ENCODE peak calls at places on chromosomes 16 and 17, in six cellular contexts. W is SK-N-SH, C is H1, N is WTC11, Y is A549, B is GM12878. E is an unnamed sample.

GRCh38 chr16:10597184-10597583 is 16.8 kb upstream of the EMP2 start:
- DNase-seq in W (no peak), C (no peak), N (no peak), Y (no peak), B (no peak), E (no peak)

GRCh38 chr16:31107465-31107867 is 720 bp upstream of the BCKDK start:
- DNase-seq in W (no peak), C (no peak), N (no peak), Y (no peak), B (peak), E (no peak)

GRCh38 chr17:29663155-29663554 is 40.4 kb upstream of the CORO6 start:
- DNase-seq in W (no peak), C (no peak), N (no peak), Y (no peak), B (no peak), E (peak)

GRCh38 chr17:7977039-7977438 is 25.4 kb upstream of the GUCY2D start:
- DNase-seq in W (no peak), C (no peak), N (no peak), Y (no peak), B (no peak), E (no peak)

GRCh38 chr17:34163681-34164080 is 91.4 kb upstream of the CCL2 start:
- DNase-seq in W (peak), C (no peak), N (peak), Y (peak), B (no peak), E (peak)

GRCh38 chr16:77437859-77438258 is 3.0 kb upstream of the ADAMTS18 start:
- DNase-seq in W (no peak), C (no peak), N (no peak), Y (no peak), B (no peak), E (no peak)

GRCh38 chr16:73170587-73170986 is 122.7 kb upstream of the ZFHX3 start:
- DNase-seq in W (peak), C (no peak), N (no peak), Y (no peak), B (no peak), E (no peak)

GRCh38 chr17:78676415-78677302 is 99.5 kb upstream of the DNAH17 start:
- DNase-seq in W (no peak), C (no peak), N (no peak), Y (no peak), B (no peak), E (no peak)

GRCh38 chr17:51152766-51153209 is 571 bp upstream of the NME1 start:
- DNase-seq in W (peak), C (no peak), N (no peak), Y (peak), B (no peak), E (peak)

GRCh38 chr16:2054543-2055245 is 6.9 kb downstream of the TSC2 start:
- DNase-seq in W (no peak), C (no peak), N (no peak), Y (no peak), B (no peak), E (no peak)

GRCh38 chr17:66468241-66469087 is 166.1 kb downstream of the PRKCA start:
- DNase-seq in W (no peak), C (no peak), N (no peak), Y (no peak), B (peak), E (peak)

GRCh38 chr17:70327723-70328122 is 158.4 kb downstream of the KCNJ2 start:
- DNase-seq in W (no peak), C (no peak), N (no peak), Y (no peak), B (no peak), E (no peak)

GRCh38 chr16:66324785-66325184 is 41.7 kb upstream of the CDH5 start:
- DNase-seq in W (peak), C (peak), N (peak), Y (peak), B (no peak), E (no peak)

GRCh38 chr17:14672830-14673229 is 371.9 kb downstream of the HS3ST3B1 start:
- DNase-seq in W (no peak), C (no peak), N (peak), Y (no peak), B (no peak), E (peak)

GRCh38 chr16:12211870-12212690 is 235.5 kb downstream of the SNX29 start:
- DNase-seq in W (no peak), C (no peak), N (no peak), Y (no peak), B (no peak), E (no peak)

GRCh38 chr17:68910256-68910705 is 44.9 kb downstream of the ABCA8 start:
- DNase-seq in W (no peak), C (no peak), N (no peak), Y (no peak), B (no peak), E (peak)

GRCh38 chr16:82769845-82770244 is 143.1 kb downstream of the CDH13 start:
- DNase-seq in W (no peak), C (no peak), N (no peak), Y (no peak), B (no peak), E (no peak)

GRCh38 chr17:77811521-77811920 is 147.0 kb upstream of the TNRC6C start:
- DNase-seq in W (no peak), C (no peak), N (no peak), Y (no peak), B (no peak), E (no peak)

GRCh38 chr17:40490289-40490853 is 11.1 kb downstream of the TNS4 start:
- DNase-seq in W (peak), C (no peak), N (peak), Y (no peak), B (no peak), E (peak)

GRCh38 chr17:69012895-69013805 is 47.6 kb downstream of the ABCA9 start:
- DNase-seq in W (no peak), C (no peak), N (no peak), Y (no peak), B (no peak), E (peak)

GRCh38 chr17:66803474-66803951 is 31.4 kb upstream of the CACNG5 start:
- DNase-seq in W (no peak), C (peak), N (peak), Y (no peak), B (no peak), E (no peak)

GRCh38 chr17:43661699-43662431 is at the start of gene MEOX1:
- DNase-seq in W (no peak), C (no peak), N (no peak), Y (no peak), B (peak), E (peak)
- TF ChIP-seq USF2 in W (no peak), C (no peak), N (no peak), Y (no peak), B (no peak), E (no peak)

GRCh38 chr17:83115832-83116231 is 36.4 kb downstream of the METRNL start:
- DNase-seq in W (no peak), C (no peak), N (no peak), Y (no peak), B (no peak), E (no peak)

GRCh38 chr17:83117594-83117993 is 38.2 kb downstream of the METRNL start:
- DNase-seq in W (no peak), C (no peak), N (no peak), Y (no peak), B (no peak), E (no peak)

GRCh38 chr17:83116311-83116771 is 36.9 kb downstream of the METRNL start:
- DNase-seq in W (no peak), C (no peak), N (no peak), Y (no peak), B (no peak), E (no peak)

GRCh38 chr17:83118071-83118841 is 38.8 kb downstream of the METRNL start:
- DNase-seq in W (no peak), C (no peak), N (no peak), Y (no peak), B (no peak), E (no peak)

DNA sequence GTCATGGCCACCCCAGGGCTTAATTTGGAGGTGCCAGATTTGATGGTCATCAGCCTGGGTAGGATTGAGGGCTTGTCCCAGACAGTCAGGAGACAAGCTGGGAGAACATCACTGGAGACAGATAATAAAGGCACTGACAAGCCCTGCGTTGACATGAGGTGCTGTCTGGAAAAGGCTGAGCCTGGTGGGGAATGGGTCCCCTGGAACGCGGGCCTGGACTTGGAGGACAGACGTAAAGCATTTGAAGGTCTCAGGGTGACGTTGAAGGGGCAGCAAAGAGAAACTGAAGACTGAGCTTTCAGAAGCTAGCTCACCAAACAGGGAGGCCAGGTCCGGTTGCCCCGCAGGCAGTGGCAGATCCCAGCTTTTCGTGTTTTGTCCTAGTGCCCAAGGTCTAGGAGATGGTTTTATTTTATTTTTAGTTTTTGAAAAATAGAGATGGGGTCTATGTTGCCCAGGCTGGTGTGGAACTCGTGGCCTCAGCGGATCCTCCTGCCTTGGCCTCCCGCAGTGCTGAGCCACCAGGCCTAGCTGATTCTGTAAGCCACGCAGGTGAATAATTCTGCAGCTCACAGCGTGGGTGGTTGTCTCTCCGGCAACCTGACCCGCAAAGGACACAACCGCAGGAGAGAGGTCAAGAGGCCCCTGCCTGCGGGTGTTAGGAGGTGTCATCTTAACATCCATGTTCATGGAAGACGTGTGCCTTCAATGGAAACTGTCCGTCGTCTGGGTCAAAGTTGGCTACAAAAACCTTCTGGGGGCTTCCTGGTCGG is 37.6 kb downstream of the METRNL start:
- DNase-seq in W (no peak), C (no peak), N (no peak), Y (no peak), B (no peak), E (no peak)
- TF ChIP-seq USF2 in W (no peak), C (no peak), N (no peak), Y (no peak), B (no peak), E (no peak)

GRCh38 chr17:3794890-3795757 is 5.9 kb downstream of the ITGAE start:
- DNase-seq in W (no peak), C (no peak), N (no peak), Y (peak), B (no peak), E (peak)
- TF ChIP-seq USF2 in W (no peak), C (no peak), N (no peak), Y (no peak), B (no peak), E (no peak)

DNA sequence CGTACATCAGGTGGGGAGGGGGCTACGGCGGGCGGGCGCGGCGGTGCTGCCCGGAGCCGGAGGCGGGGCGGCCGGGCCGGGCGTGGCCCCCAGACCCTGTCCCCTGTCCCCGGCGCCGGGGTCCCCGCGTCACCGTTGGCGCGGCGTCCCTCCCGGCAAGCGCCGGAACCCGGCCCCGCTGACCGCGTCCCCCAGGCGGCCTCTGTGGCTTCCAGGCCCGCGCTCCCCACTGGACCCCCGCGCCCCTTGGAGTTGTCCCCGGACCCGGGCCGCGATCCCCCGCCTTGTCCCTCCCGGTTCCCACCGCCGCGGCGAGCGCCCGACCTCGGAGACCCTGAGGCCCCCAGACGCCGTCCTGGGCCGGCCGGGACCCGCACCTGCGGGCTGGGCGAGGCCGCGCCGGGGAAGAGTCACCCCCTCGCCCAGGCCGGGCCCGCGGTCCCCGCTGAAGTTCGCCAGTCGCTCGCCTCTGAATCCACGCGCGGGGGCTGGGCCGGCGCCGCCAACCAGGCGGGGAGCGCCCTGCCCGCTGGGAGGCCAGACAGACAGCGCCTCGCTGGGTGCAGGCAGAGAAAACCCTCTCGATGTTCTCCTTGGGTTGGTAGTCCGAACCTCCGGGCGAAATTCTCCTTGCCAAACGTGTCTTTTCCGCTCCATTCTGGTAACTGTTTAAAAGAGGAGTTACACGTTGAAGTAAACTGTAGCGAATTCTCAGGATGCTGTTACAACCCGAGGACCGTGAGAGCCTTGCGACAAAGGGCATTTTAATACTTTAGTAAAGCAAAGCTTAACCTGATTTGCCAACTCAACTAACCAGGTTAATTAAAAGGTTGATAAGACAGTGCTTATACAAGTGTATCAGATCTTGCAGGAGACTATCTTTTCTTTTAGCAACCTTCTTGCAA is 761 bp downstream of the GAN start:
- DNase-seq in W (peak), C (no peak), N (peak), Y (peak), B (no peak), E (peak)
- TF ChIP-seq USF2 in W (no peak), C (no peak), N (no peak), Y (no peak), B (no peak), E (no peak)

GRCh38 chr17:61335845-61336655 is 63.6 kb upstream of the TBX2 start:
- DNase-seq in W (peak), C (no peak), N (no peak), Y (no peak), B (no peak), E (peak)

GRCh38 chr17:61337247-61337812 is 62.3 kb upstream of the TBX2 start:
- DNase-seq in W (no peak), C (no peak), N (no peak), Y (no peak), B (no peak), E (no peak)

GRCh38 chr17:61338874-61339478 is 60.7 kb upstream of the TBX2 start:
- DNase-seq in W (no peak), C (no peak), N (no peak), Y (no peak), B (no peak), E (no peak)

GRCh38 chr17:61340431-61340830 is 59.2 kb upstream of the TBX2 start:
- DNase-seq in W (no peak), C (no peak), N (no peak), Y (no peak), B (no peak), E (peak)

GRCh38 chr17:61338000-61338864 is 61.4 kb upstream of the TBX2 start:
- DNase-seq in W (no peak), C (no peak), N (no peak), Y (peak), B (no peak), E (peak)
- TF ChIP-seq USF2 in W (no peak), C (no peak), N (no peak), Y (no peak), B (no peak), E (no peak)

GRCh38 chr16:88383401-88384221 is 852 bp downstream of the ZNF469 start:
- DNase-seq in W (peak), C (no peak), N (peak), Y (peak), B (no peak), E (peak)

GRCh38 chr16:88384222-88385111 is 1.7 kb downstream of the ZNF469 start:
- DNase-seq in W (peak), C (no peak), N (no peak), Y (no peak), B (no peak), E (no peak)

GRCh38 chr16:88380619-88381018 is 2.1 kb upstream of the ZNF469 start:
- DNase-seq in W (no peak), C (no peak), N (no peak), Y (no peak), B (no peak), E (no peak)

GRCh38 chr16:88381820-88382451 is 823 bp upstream of the ZNF469 start:
- DNase-seq in W (no peak), C (peak), N (peak), Y (no peak), B (no peak), E (no peak)

GRCh38 chr16:88382491-88383400 is at the start of gene ZNF469:
- DNase-seq in W (peak), C (no peak), N (peak), Y (peak), B (no peak), E (peak)
- TF ChIP-seq USF2 in W (no peak), C (no peak), N (no peak), Y (no peak), B (no peak), E (no peak)

GRCh38 chr16:4123617-4124300 is 7.5 kb upstream of the ADCY9 start:
- DNase-seq in W (no peak), C (no peak), N (no peak), Y (no peak), B (no peak), E (peak)
- TF ChIP-seq USF2 in W (no peak), C (no peak), N (no peak), Y (no peak), B (no peak), E (no peak)

DNA sequence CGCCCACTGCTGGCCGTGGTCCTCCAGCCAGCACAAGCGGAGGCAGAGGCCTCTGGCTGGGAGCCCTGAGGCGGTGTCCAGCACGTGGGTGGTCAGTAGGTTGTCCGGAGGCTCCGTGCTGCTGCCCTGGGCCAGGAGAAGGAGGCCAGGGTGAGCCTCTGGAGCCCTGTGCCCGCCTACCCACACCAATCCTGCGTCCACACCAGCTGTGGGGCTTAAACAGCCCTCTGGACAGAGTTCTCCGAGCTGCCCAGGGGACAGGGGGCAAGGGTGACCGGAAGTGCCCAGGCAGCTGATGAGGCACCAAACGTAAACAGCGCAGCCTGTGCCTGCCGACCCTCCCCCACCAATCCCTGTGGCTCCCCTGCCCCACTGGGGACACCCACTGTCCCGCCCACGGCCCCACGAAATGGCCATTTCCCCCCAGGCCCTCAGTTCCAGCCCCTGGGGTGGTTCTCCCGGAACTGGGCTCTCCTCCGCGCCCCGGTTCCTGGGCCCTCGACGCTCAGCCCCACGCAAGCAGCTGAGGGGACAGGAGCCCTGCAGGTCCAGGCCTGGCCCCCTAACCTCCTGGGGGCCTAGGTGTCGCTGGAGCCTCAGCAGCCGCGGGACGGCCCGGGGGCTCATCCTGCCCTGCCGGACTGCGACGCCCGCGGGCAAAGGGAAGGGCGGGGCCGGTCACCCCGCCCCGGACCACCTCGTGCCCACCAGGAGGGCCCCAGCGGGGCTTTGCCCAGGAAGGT is 27.9 kb upstream of the DBNDD1 start:
- DNase-seq in W (no peak), C (no peak), N (peak), Y (no peak), B (no peak), E (peak)
- TF ChIP-seq USF2 in W (no peak), C (no peak), N (peak), Y (no peak), B (no peak), E (peak)